ENCODE peak calls at places on chromosomes 11 and 22, in six cellular contexts. H is CD8-positive, alpha-beta memory T cell; G is cardiac fibroblast; U is neural progenitor cell; R is skeletal muscle cell; V is Caco-2. O is an unnamed sample.

GRCh38 chr11:22787565-22788162 is 41.9 kb downstream of the SVIP start:
- DNase-seq in H (peak; percentile 38), G (peak; percentile 67), U (peak; percentile 71), R (no peak), V (no peak), O (peak; percentile 38)

GRCh38 chr22:27531782-27532530 is 269.6 kb downstream of the MN1 start:
- DNase-seq in H (no peak), G (peak; percentile 91), U (no peak), R (peak; percentile 45), V (no peak), O (peak; percentile 71)

GRCh38 chr11:17314232-17314547 is 37.4 kb upstream of the NCR3LG1 start:
- DNase-seq in H (no peak), G (peak; percentile 84), U (no peak), R (peak; percentile 62), V (no peak), O (peak; percentile 97)

GRCh38 chr22:50691521-50691920 is 18.9 kb downstream of the SHANK3 start:
- DNase-seq in H (peak; percentile 26), G (peak; percentile 67), U (peak; percentile 62), R (no peak), V (peak; percentile 34), O (peak; percentile 30)

GRCh38 chr22:35312198-35313059 is 12.7 kb downstream of the TOM1 start:
- DNase-seq in H (no peak), G (peak; percentile 18), U (no peak), R (no peak), V (peak; percentile 81), O (peak; percentile 65)

GRCh38 chr11:1485504-1485885 is 1.1 kb downstream of the MOB2 start:
- DNase-seq in H (no peak), G (no peak), U (no peak), R (no peak), V (no peak), O (no peak)

GRCh38 chr22:37818397-37819099 is 4.6 kb upstream of the GALR3 start:
- DNase-seq in H (peak; percentile 53), G (peak; percentile 61), U (peak; percentile 78), R (no peak), V (no peak), O (peak; percentile 22)

GRCh38 chr11:125797641-125798040 is 9.7 kb downstream of the PATE3 start:
- DNase-seq in H (no peak), G (no peak), U (no peak), R (no peak), V (no peak), O (no peak)

GRCh38 chr11:69874178-69874983 is 55.2 kb upstream of the FGF3 start:
- DNase-seq in H (no peak), G (no peak), U (no peak), R (no peak), V (peak; percentile 30), O (no peak)

GRCh38 chr11:12691473-12691872 is 17.3 kb downstream of the TEAD1 start:
- DNase-seq in H (no peak), G (no peak), U (no peak), R (no peak), V (no peak), O (no peak)

GRCh38 chr11:47033439-47033838 is 96.9 kb downstream of the CSTPP1 start:
- DNase-seq in H (no peak), G (no peak), U (peak; percentile 19), R (no peak), V (no peak), O (no peak)

GRCh38 chr11:122375687-122376399 is 259.8 kb upstream of the BLID start:
- DNase-seq in H (no peak), G (no peak), U (no peak), R (no peak), V (no peak), O (peak; percentile 58)

GRCh38 chr11:126646701-126647209 is 291.3 kb downstream of the ST3GAL4 start:
- DNase-seq in H (no peak), G (peak; percentile 6), U (no peak), R (no peak), V (no peak), O (peak; percentile 10)

GRCh38 chr11:14357843-14358728 is 897 bp downstream of the RRAS2 start:
- DNase-seq in H (peak; percentile 48), G (peak; percentile 71), U (peak; percentile 93), R (no peak), V (peak; percentile 90), O (peak; percentile 45)

GRCh38 chr22:26409705-26410376 is 19.2 kb upstream of the ASPHD2 start:
- DNase-seq in H (no peak), G (no peak), U (no peak), R (no peak), V (no peak), O (no peak)

GRCh38 chr22:32649515-32650200 is 151.8 kb upstream of the TIMP3 start:
- DNase-seq in H (no peak), G (no peak), U (no peak), R (peak; percentile 72), V (no peak), O (no peak)

GRCh38 chr11:10480026-10480425 is 25.0 kb downstream of the AMPD3 start:
- DNase-seq in H (no peak), G (no peak), U (no peak), R (no peak), V (no peak), O (no peak)

GRCh38 chr11:74278721-74279148 is 32.7 kb downstream of the P4HA3 start:
- DNase-seq in H (no peak), G (peak; percentile 98), U (no peak), R (peak; percentile 100), V (no peak), O (peak; percentile 78)

GRCh38 chr11:28615542-28615941 is 507.4 kb downstream of the METTL15 start:
- DNase-seq in H (no peak), G (peak; percentile 2), U (no peak), R (peak; percentile 49), V (no peak), O (no peak)

GRCh38 chr11:35838071-35838470 is 105.8 kb upstream of the LDLRAD3 start:
- DNase-seq in H (no peak), G (no peak), U (no peak), R (no peak), V (no peak), O (no peak)

GRCh38 chr11:76678316-76678715 is 7.8 kb upstream of the LRRC32 start:
- DNase-seq in H (no peak), G (no peak), U (no peak), R (no peak), V (no peak), O (no peak)

GRCh38 chr11:2768471-2769408 is 68.9 kb upstream of the KCNQ1OT1 start:
- DNase-seq in H (no peak), G (peak; percentile 30), U (no peak), R (peak; percentile 48), V (peak; percentile 17), O (peak; percentile 79)

GRCh38 chr11:63445720-63446119 is 45.2 kb downstream of the PLAAT5 start:
- DNase-seq in H (no peak), G (no peak), U (no peak), R (peak; percentile 5), V (no peak), O (peak; percentile 63)

GRCh38 chr11:26849009-26849408 is 127.1 kb upstream of the SLC5A12 start:
- DNase-seq in H (no peak), G (peak; percentile 31), U (no peak), R (no peak), V (no peak), O (peak; percentile 6)

GRCh38 chr11:119011476-119011875 is 6.7 kb downstream of the RPS25 start:
- DNase-seq in H (no peak), G (no peak), U (no peak), R (no peak), V (no peak), O (no peak)

GRCh38 chr11:44575288-44575672 is 9.8 kb downstream of the CD82 start:
- DNase-seq in H (no peak), G (no peak), U (no peak), R (no peak), V (no peak), O (peak; percentile 88)
- H3K4me3 ChIP-seq in H (no peak overlapping the region), G (no peak overlapping the region), U (no peak overlapping the region), R (no peak overlapping the region), V (no peak overlapping the region), O (no peak overlapping the region)

DNA sequence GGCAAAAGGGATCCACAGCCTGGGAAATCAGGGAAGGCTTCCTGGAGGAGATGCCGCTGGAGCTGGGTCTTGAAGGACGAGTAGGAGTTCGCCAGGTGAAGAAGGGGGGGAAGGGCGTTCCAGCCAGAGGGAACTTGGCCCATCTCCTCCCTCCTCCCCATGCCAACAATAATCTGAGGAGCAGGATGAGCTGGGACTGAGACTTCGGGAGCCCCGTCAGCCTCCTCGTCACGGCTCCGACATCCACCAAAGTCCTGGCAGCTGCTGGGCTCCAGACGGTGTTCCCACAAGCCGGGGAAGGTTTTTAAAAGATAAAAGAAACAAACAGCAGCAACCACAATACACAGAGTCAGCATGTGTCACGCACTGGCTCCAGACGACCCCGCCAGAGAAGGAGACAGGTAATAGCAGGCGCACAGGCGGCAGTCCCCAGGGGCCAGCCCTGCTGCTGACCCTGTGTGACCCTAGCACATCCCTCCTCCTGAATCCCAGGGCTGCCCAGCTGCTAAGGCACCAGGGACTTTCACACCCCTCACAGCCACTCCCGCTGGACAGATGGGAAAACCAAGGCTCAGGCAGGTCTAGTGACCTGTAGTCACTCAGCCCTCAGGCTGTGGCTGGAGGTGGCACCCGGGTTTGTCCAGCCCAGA is 37.3 kb downstream of the NUP50 start:
- DNase-seq in H (no peak), G (no peak), U (no peak), R (peak; percentile 61), V (no peak), O (peak; percentile 50)
- H3K4me3 ChIP-seq in H (no peak overlapping the region), G (no peak overlapping the region), U (no peak overlapping the region), R (no peak overlapping the region), V (no peak overlapping the region), O (no peak overlapping the region)

DNA sequence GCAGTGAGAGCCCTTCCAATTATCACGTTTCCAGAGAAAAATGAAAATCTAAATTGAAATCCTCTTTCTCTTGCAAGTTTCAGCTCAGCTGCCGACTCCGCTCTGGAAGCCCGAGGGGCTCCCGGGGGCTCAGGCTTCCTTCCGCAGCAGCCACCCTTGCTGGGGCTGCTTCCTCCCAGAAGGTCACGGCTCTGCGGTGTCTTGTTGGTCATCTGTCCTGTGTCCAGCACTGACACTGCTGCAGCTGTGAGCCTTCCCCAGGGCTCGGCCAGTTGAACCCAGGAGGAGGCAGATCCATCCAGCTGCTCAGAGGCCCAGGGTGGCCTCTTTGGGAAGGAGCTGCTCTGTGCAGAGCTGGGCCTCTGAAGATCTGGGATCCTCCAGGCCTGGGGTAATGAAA is 1337.2 kb downstream of the TBC1D22A start:
- DNase-seq in H (no peak), G (no peak), U (no peak), R (no peak), V (no peak), O (no peak)
- H3K4me3 ChIP-seq in H (no peak overlapping the region), G (no peak overlapping the region), U (no peak overlapping the region), R (no peak overlapping the region), V (no peak overlapping the region), O (no peak overlapping the region)

GRCh38 chr22:46176508-46177003 is 26.2 kb downstream of the PPARA start:
- DNase-seq in H (no peak), G (no peak), U (no peak), R (no peak), V (no peak), O (no peak)

GRCh38 chr22:46178755-46179505 is 28.6 kb downstream of the PPARA start:
- DNase-seq in H (no peak), G (no peak), U (no peak), R (no peak), V (no peak), O (peak; percentile 32)

GRCh38 chr22:46183733-46184132 is 33.4 kb downstream of the PPARA start:
- DNase-seq in H (no peak), G (no peak), U (no peak), R (no peak), V (no peak), O (no peak)

GRCh38 chr22:46179748-46180147 is 29.4 kb downstream of the PPARA start:
- DNase-seq in H (no peak), G (no peak), U (no peak), R (no peak), V (no peak), O (no peak)

GRCh38 chr22:46180370-46181137 is 30.2 kb downstream of the PPARA start:
- DNase-seq in H (no peak), G (peak; percentile 37), U (no peak), R (no peak), V (no peak), O (no peak)
- H3K4me3 ChIP-seq in H (no peak overlapping the region), G (no peak overlapping the region), U (no peak overlapping the region), R (no peak overlapping the region), V (no peak overlapping the region), O (no peak overlapping the region)